ENCODE peak calls at places on chromosomes 2 and 18, in eight cellular contexts. Y, S, C, J, M, N, Z and X are unnamed samples.

GRCh38 chr2:27250652-27251379 is 12.0 kb downstream of the SLC30A3 start:
- DNase-seq in S (no peak), M (no peak), Z (no peak), Y (no peak), J (no peak), N (no peak), C (no peak), X (no peak)

GRCh38 chr2:120398961-120399888 is 53.3 kb downstream of the INHBB start:
- DNase-seq in C (peak; percentile 41), Y (no peak), N (no peak), Z (no peak), M (peak; percentile 12), S (no peak), J (no peak), X (no peak)

GRCh38 chr2:240325654-240326031 is 109.8 kb upstream of the GPC1 start:
- DNase-seq in M (peak; percentile 74), Z (peak; percentile 49), S (no peak), N (peak; percentile 75), Y (no peak), C (no peak), J (no peak), X (no peak)

GRCh38 chr2:88690591-88691338 is 708 bp upstream of the RPIA start:
- DNase-seq in Y (peak; percentile 2), S (peak; percentile 36), N (peak; percentile 72), J (no peak), M (peak; percentile 26), C (peak; percentile 19), Z (peak; percentile 37), X (no peak)

GRCh38 chr2:10561636-10562035 is 113.5 kb upstream of the ODC1 start:
- DNase-seq in M (no peak), Y (no peak), C (no peak), J (no peak), S (no peak), Z (no peak), N (no peak), X (peak; percentile 49)

GRCh38 chr2:199851886-199852285 is 894 bp upstream of the FTCDNL1 start:
- DNase-seq in C (no peak), J (no peak), Z (no peak), N (no peak), Y (no peak), S (no peak), M (no peak), X (no peak)

GRCh38 chr2:147715807-147716206 is 129.0 kb upstream of the ACVR2A start:
- DNase-seq in M (no peak), C (no peak), Z (no peak), J (no peak), S (no peak), N (no peak), Y (no peak), X (no peak)

GRCh38 chr2:58429285-58429874 is 188.3 kb upstream of the FANCL start:
- DNase-seq in Y (no peak), Z (no peak), S (no peak), J (no peak), N (no peak), C (no peak), M (no peak), X (no peak)

GRCh38 chr2:150520887-150521664 is 33.6 kb upstream of the RND3 start:
- DNase-seq in M (no peak), J (peak; percentile 11), N (no peak), S (no peak), C (no peak), Y (peak; percentile 83), Z (no peak), X (no peak)

GRCh38 chr18:28729321-28729720 is 552.4 kb upstream of the CDH2 start:
- DNase-seq in Z (no peak), N (no peak), S (no peak), J (no peak), Y (peak; percentile 45), M (no peak), C (no peak), X (no peak)

GRCh38 chr2:27273123-27273522 is 2.1 kb upstream of the DNAJC5G start:
- DNase-seq in C (no peak), S (no peak), Y (no peak), J (no peak), Z (no peak), N (no peak), M (peak; percentile 73), X (no peak)

GRCh38 chr2:71243548-71244301 is 16.8 kb upstream of the PAIP2B start:
- DNase-seq in S (peak; percentile 87), C (no peak), Y (no peak), J (no peak), Z (peak; percentile 88), N (peak; percentile 42), M (no peak), X (no peak)

GRCh38 chr2:127573298-127573697 is 37.8 kb downstream of the MYO7B start:
- DNase-seq in C (no peak), Z (peak; percentile 77), J (no peak), N (no peak), M (no peak), S (no peak), Y (no peak), X (peak; percentile 49)

GRCh38 chr18:23258566-23259265 is 123.4 kb downstream of the CABLES1 start:
- DNase-seq in Z (no peak), S (no peak), N (no peak), Y (no peak), M (no peak), J (no peak), C (no peak), X (no peak)

GRCh38 chr2:175834472-175834871 is 167.6 kb downstream of the LNPK start:
- DNase-seq in S (no peak), J (no peak), M (no peak), C (no peak), N (no peak), Y (no peak), Z (no peak), X (no peak)

GRCh38 chr2:65943099-65943786 is 491.7 kb upstream of the MEIS1 start:
- DNase-seq in J (no peak), M (no peak), Y (no peak), Z (no peak), C (no peak), S (no peak), N (no peak), X (no peak)

GRCh38 chr2:7405861-7406715 is 488.9 kb downstream of the RNF144A start:
- DNase-seq in N (no peak), M (no peak), J (no peak), Y (no peak), C (no peak), Z (no peak), S (peak; percentile 40), X (no peak)

GRCh38 chr2:138948070-138948539 is 167.9 kb upstream of the NXPH2 start:
- DNase-seq in M (no peak), J (no peak), Y (peak; percentile 33), C (peak; percentile 97), N (no peak), S (peak; percentile 37), Z (peak; percentile 8), X (no peak)

GRCh38 chr2:230955163-230955779 is 30.2 kb upstream of the GPR55 start:
- DNase-seq in Z (no peak), M (no peak), J (no peak), S (no peak), C (no peak), N (no peak), Y (no peak), X (no peak)

GRCh38 chr2:230957756-230958391 is 32.8 kb upstream of the GPR55 start:
- DNase-seq in J (no peak), C (no peak), S (no peak), Y (no peak), N (no peak), M (no peak), Z (no peak), X (no peak)

GRCh38 chr2:230954738-230955137 is 29.7 kb upstream of the GPR55 start:
- DNase-seq in S (no peak), Z (no peak), C (no peak), J (no peak), Y (no peak), N (no peak), M (no peak), X (no peak)

GRCh38 chr2:230958803-230959756 is 34.0 kb upstream of the GPR55 start:
- DNase-seq in J (no peak), Z (no peak), Y (no peak), M (no peak), N (no peak), C (no peak), S (no peak), X (no peak)

GRCh38 chr2:230956827-230957755 is 32.0 kb upstream of the GPR55 start:
- DNase-seq in S (no peak), Z (no peak), C (peak; percentile 42), M (peak; percentile 60), N (peak; percentile 37), J (peak; percentile 22), Y (peak; percentile 49), X (no peak)
- TF ChIP-seq POLR2A in S (no peak), Z (no peak), C (peak; percentile 17), M (no peak), N (no peak), J (no peak), Y (no peak), X (no peak)

DNA sequence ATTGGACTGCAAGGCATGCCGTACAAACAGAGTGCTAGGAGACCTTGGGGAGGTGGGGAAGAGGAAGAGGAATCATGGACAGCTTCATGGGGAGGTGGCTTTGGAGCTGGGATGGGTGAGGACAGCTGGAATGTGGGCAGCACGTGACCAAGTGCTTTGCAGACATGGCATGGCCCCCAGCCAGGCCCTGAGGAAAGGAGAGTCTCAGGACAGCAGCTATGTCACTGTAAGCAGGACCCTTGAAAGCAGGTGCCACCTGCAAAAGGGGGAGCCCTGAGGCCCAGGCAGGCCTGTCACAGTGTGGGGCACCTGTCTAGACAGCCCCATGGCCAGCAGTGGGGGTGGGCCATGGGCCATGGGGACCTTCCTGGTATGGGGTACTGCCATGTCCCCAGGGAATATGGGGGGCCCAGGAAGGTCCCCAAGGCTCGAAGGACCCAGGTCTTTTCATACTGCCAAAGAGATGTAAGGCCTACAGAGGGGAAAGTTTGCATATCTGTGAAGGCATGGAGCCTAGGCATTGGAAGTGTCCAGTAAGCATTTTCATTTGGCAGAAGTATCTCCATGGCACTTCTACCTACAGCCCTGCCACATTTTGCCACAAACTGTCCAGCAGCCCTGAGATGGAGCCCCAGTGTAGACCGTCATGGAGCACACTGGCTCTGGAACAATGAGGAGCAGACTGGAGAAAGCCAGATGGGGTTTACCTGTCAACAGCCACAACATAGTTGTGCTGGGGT is 9.9 kb downstream of the PAX8 start:
- DNase-seq in S (no peak), C (no peak), Y (no peak), Z (no peak), N (no peak), J (no peak), M (no peak), X (no peak)
- H3K27me3 ChIP-seq in S (peaks cover 30% of the 10 kb centered on the region), C (no peaks in the 10 kb centered on the region), Y (peaks cover 69% of the 10 kb centered on the region), Z (peaks cover 29% of the 10 kb centered on the region), N (no peaks in the 10 kb centered on the region), J (no peaks in the 10 kb centered on the region), M (no peaks in the 10 kb centered on the region), X (no peaks in the 10 kb centered on the region)

GRCh38 chr2:119223521-119224390 is at the start of gene STEAP3:
- DNase-seq in J (peak; percentile 62), Y (peak; percentile 35), S (peak; percentile 88), N (peak; percentile 95), M (peak; percentile 77), Z (peak; percentile 81), C (peak; percentile 34), X (no peak)
- TF ChIP-seq POLR2A in J (peak; percentile 58), Y (no peak), S (peak; percentile 57), N (peak; percentile 74), M (no peak), Z (peak; percentile 90), C (peak; percentile 39), X (no peak)

DNA sequence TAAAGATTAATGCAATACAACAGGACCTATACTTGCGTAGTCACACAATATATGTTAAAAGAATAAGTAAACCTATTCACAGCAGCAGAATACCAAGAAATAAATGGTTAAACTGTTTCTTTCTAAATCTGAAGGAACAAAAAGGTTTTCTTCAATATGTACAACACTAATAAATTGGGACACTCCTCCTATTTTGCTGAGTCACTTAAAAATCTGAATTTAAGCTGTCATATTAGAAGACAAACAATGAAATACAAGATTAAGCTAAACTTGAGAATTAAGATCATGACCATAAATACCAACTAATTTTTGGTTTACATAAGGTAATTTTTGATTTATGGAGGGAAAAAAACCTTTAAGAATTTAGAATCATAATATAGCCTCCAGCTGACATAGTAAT is 92.8 kb downstream of the ARHGEF33 start:
- DNase-seq in Y (no peak), C (no peak), N (no peak), M (no peak), J (no peak), S (no peak), Z (no peak), X (no peak)
- H3K27me3 ChIP-seq in Y (no peaks in the 10 kb centered on the region), C (no peaks in the 10 kb centered on the region), N (no peaks in the 10 kb centered on the region), M (no peaks in the 10 kb centered on the region), J (no peaks in the 10 kb centered on the region), S (no peaks in the 10 kb centered on the region), Z (no peaks in the 10 kb centered on the region), X (no peaks in the 10 kb centered on the region)